ENCODE peak calls at places on chromosomes 16 and 17, in seven cellular contexts. U is A549, G is ovary, S is tibial nerve, Z is stomach, N is sigmoid colon, M is HepG2. H is an unnamed sample.
A peak's percentile ranks its signal among the peaks of the same experiment; 100 is the strongest.

GRCh38 chr17:6468051-6468790 is 24.0 kb downstream of the PIMREG start:
- DNase-seq in U (no peak), G (no peak), S (no peak), Z (no peak), N (no peak), M (no peak), H (no peak)

GRCh38 chr17:68446626-68447041 is 10.7 kb downstream of the WIPI1 start:
- DNase-seq in U (no peak), G (no peak), S (no peak), Z (no peak), N (no peak), M (no peak), H (no peak)

GRCh38 chr17:74239169-74239568 is 25.8 kb downstream of the TTYH2 start:
- DNase-seq in U (no peak), G (peak; percentile 59), S (peak; percentile 58), Z (no peak), N (peak; percentile 85), M (no peak), H (peak; percentile 44)

GRCh38 chr17:42068979-42069378 is 18.6 kb upstream of the C17orf113 start:
- DNase-seq in U (no peak), G (no peak), S (no peak), Z (no peak), N (no peak), M (no peak), H (no peak)

GRCh38 chr16:66324785-66325184 is 41.7 kb upstream of the CDH5 start:
- DNase-seq in U (peak; percentile 64), G (no peak), S (no peak), Z (no peak), N (no peak), M (peak; percentile 23), H (no peak)

GRCh38 chr17:3770471-3770870 is 30.5 kb downstream of the ITGAE start:
- DNase-seq in U (no peak), G (no peak), S (no peak), Z (no peak), N (no peak), M (no peak), H (peak; percentile 46)

GRCh38 chr17:63133489-63133888 is 167.5 kb downstream of the TANC2 start:
- DNase-seq in U (no peak), G (no peak), S (no peak), Z (no peak), N (no peak), M (no peak), H (no peak)

GRCh38 chr16:79607587-79607986 is 7.0 kb upstream of the MAF start:
- DNase-seq in U (no peak), G (peak; percentile 51), S (no peak), Z (no peak), N (no peak), M (no peak), H (no peak)

GRCh38 chr17:49546546-49547535 is 28.8 kb upstream of the NXPH3 start:
- DNase-seq in U (no peak), G (no peak), S (no peak), Z (no peak), N (no peak), M (no peak), H (no peak)

GRCh38 chr17:29149431-29150064 is 30.6 kb downstream of the MYO18A start:
- DNase-seq in U (no peak), G (peak; percentile 66), S (no peak), Z (no peak), N (no peak), M (no peak), H (peak; percentile 33)

GRCh38 chr16:88376053-88376834 is 6.5 kb upstream of the ZNF469 start:
- DNase-seq in U (no peak), G (no peak), S (no peak), Z (no peak), N (peak; percentile 52), M (no peak), H (no peak)

GRCh38 chr17:61002316-61002736 is 324.7 kb downstream of the BCAS3 start:
- DNase-seq in U (peak; percentile 7), G (no peak), S (no peak), Z (no peak), N (no peak), M (peak; percentile 41), H (no peak)

GRCh38 chr16:51268237-51268636 is 117.2 kb upstream of the SALL1 start:
- DNase-seq in U (no peak), G (no peak), S (peak; percentile 9), Z (no peak), N (no peak), M (no peak), H (no peak)

GRCh38 chr17:13182854-13183253 is 165.0 kb upstream of the ELAC2 start:
- DNase-seq in U (no peak), G (no peak), S (no peak), Z (no peak), N (no peak), M (peak; percentile 46), H (peak; percentile 7)

GRCh38 chr17:74478369-74479100 is 12.1 kb downstream of the CD300A start:
- DNase-seq in U (no peak), G (no peak), S (peak; percentile 8), Z (no peak), N (no peak), M (no peak), H (peak; percentile 45)

GRCh38 chr17:63932008-63932561 is at the start of gene CD79B:
- DNase-seq in U (no peak), G (no peak), S (no peak), Z (no peak), N (no peak), M (no peak), H (peak; percentile 60)

GRCh38 chr16:64440421-64440831 is 681.4 kb downstream of the CDH11 start:
- DNase-seq in U (no peak), G (no peak), S (peak; percentile 17), Z (no peak), N (no peak), M (peak; percentile 9), H (no peak)

GRCh38 chr16:81937305-81938038 is 73.8 kb downstream of the SDR42E1 start:
- DNase-seq in U (no peak), G (no peak), S (no peak), Z (no peak), N (no peak), M (no peak), H (no peak)

GRCh38 chr16:30121741-30122620 is 1.0 kb downstream of the MAPK3 start:
- DNase-seq in U (no peak), G (peak; percentile 55), S (peak; percentile 58), Z (peak; percentile 53), N (peak; percentile 89), M (no peak), H (peak; percentile 48)

GRCh38 chr16:49821614-49822282 is 34.2 kb downstream of the ZNF423 start:
- DNase-seq in U (no peak), G (no peak), S (no peak), Z (no peak), N (no peak), M (no peak), H (no peak)

GRCh38 chr17:4249452-4250029 is 14.2 kb downstream of the ANKFY1 start:
- DNase-seq in U (peak; percentile 78), G (no peak), S (no peak), Z (no peak), N (no peak), M (peak; percentile 40), H (no peak)

GRCh38 chr17:14084955-14085354 is 15.7 kb downstream of the COX10 start:
- DNase-seq in U (no peak), G (no peak), S (no peak), Z (no peak), N (no peak), M (no peak), H (no peak)

GRCh38 chr16:23514381-23515152 is 4.3 kb upstream of the GGA2 start:
- DNase-seq in U (no peak), G (no peak), S (no peak), Z (no peak), N (no peak), M (no peak), H (no peak)

GRCh38 chr17:29581583-29582253 is 7.7 kb downstream of the GIT1 start:
- DNase-seq in U (no peak), G (peak; percentile 22), S (no peak), Z (no peak), N (no peak), M (no peak), H (no peak)

GRCh38 chr17:511833-512251 is 159.2 kb upstream of the RPH3AL start:
- DNase-seq in U (no peak), G (peak; percentile 28), S (no peak), Z (no peak), N (no peak), M (no peak), H (no peak)

GRCh38 chr17:20234266-20234665 is 225.1 kb downstream of the SPECC1 start:
- DNase-seq in U (no peak), G (no peak), S (no peak), Z (no peak), N (no peak), M (no peak), H (no peak)

GRCh38 chr17:64315032-64315490 is 52.0 kb upstream of the TEX2 start:
- DNase-seq in U (no peak), G (peak; percentile 97), S (peak; percentile 97), Z (peak; percentile 79), N (peak; percentile 95), M (no peak), H (peak; percentile 67)

GRCh38 chr16:81376880-81377279 is 62.1 kb downstream of the GAN start:
- DNase-seq in U (no peak), G (no peak), S (no peak), Z (no peak), N (no peak), M (no peak), H (no peak)

GRCh38 chr16:61730997-61731396 is 305.2 kb downstream of the CDH8 start:
- DNase-seq in U (no peak), G (no peak), S (no peak), Z (no peak), N (no peak), M (no peak), H (no peak)

DNA sequence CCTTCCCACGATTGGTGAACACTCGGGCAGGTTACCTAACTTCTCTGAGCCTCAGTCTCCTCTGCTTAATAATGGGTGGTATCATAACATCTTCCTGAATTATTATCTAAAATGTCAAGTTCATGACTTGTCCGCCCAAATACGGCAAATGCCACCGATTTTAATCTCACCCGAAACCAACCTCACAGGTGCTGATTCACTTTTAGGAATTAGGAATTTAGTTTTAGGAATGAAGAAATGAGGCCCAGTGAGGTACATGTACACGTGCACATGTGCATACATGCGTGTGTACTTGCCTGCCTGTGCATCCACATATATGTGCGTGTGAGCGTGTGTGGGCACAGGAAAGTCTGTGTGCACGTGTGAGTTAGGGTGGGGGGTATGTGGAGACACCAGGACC is 219.5 kb downstream of the RBFOX3 start:
- DNase-seq in U (no peak), G (no peak), S (no peak), Z (no peak), N (no peak), M (no peak), H (no peak)
- TF ChIP-seq EP300 in U (no peak), G (no peak), S (no peak), Z (no peak), N (no peak), M (no peak), H (no peak)

GRCh38 chr16:60414617-60415016 is 1621.6 kb downstream of the CDH8 start:
- DNase-seq in U (no peak), G (no peak), S (no peak), Z (no peak), N (no peak), M (no peak), H (no peak)
- H3K9me3 ChIP-seq in U (peaks cover 2% of the 10 kb centered on the region), G (no peaks in the 10 kb centered on the region), S (no peaks in the 10 kb centered on the region), Z (no peaks in the 10 kb centered on the region), N (no peaks in the 10 kb centered on the region), M (peaks cover 40% of the 10 kb centered on the region), H (no peaks in the 10 kb centered on the region)

GRCh38 chr17:57424273-57424672 is 167.9 kb downstream of the MSI2 start:
- DNase-seq in U (no peak), G (no peak), S (no peak), Z (no peak), N (no peak), M (no peak), H (no peak)
- H3K4me1 ChIP-seq in U (peaks cover 31% of the 10 kb centered on the region), G (peaks cover 2% of the 10 kb centered on the region), S (no peaks in the 10 kb centered on the region), Z (peaks cover 26% of the 10 kb centered on the region), N (peaks cover 5% of the 10 kb centered on the region), M (peaks cover 41% of the 10 kb centered on the region), H (peaks cover 21% of the 10 kb centered on the region)

GRCh38 chr17:45146616-45147101 is 1.6 kb upstream of the HEXIM1 start:
- DNase-seq in U (no peak), G (no peak), S (peak; percentile 58), Z (peak; percentile 71), N (peak; percentile 84), M (no peak), H (peak; percentile 74)
- TF ChIP-seq EP300 in U (no peak), G (no peak), S (no peak), Z (no peak), N (no peak), M (no peak), H (no peak)